ENCODE peak calls at places on chromosome 5, in eight cellular contexts. U, A, G, Z, M, V, F and C are unnamed samples.

GRCh38 chr5:78504726-78505431 is 143.7 kb downstream of the LHFPL2 start:
- DNase-seq in U (peak), A (peak), G (peak), Z (no peak), M (peak), V (peak), F (no peak), C (peak)

GRCh38 chr5:83744851-83745250 is 24.2 kb upstream of the HAPLN1 start:
- DNase-seq in U (no peak), A (no peak), G (peak), Z (no peak), M (no peak), V (no peak), F (no peak), C (no peak)

GRCh38 chr5:135208555-135209494 is 174.8 kb upstream of the PITX1 start:
- DNase-seq in U (no peak), A (peak), G (peak), Z (no peak), M (peak), V (no peak), F (peak), C (peak)

GRCh38 chr5:31867219-31867618 is 228.3 kb downstream of the PDZD2 start:
- DNase-seq in U (no peak), A (no peak), G (no peak), Z (no peak), M (no peak), V (no peak), F (no peak), C (no peak)

GRCh38 chr5:118233601-118234000 is 754.7 kb downstream of the DTWD2 start:
- DNase-seq in U (no peak), A (no peak), G (no peak), Z (no peak), M (no peak), V (no peak), F (no peak), C (no peak)

GRCh38 chr5:141883184-141883947 is 5.2 kb upstream of the PCDH1 start:
- DNase-seq in U (peak), A (peak), G (peak), Z (no peak), M (peak), V (peak), F (no peak), C (peak)

GRCh38 chr5:76305264-76305663 is 97.8 kb upstream of the IQGAP2 start:
- DNase-seq in U (no peak), A (no peak), G (peak), Z (no peak), M (no peak), V (no peak), F (no peak), C (peak)

GRCh38 chr5:148697177-148697820 is 43.0 kb upstream of the HTR4 start:
- DNase-seq in U (no peak), A (peak), G (peak), Z (no peak), M (peak), V (peak), F (no peak), C (peak)

GRCh38 chr5:176740702-176741565 is 69.4 kb upstream of the UNC5A start:
- DNase-seq in U (no peak), A (no peak), G (no peak), Z (no peak), M (no peak), V (no peak), F (no peak), C (no peak)

GRCh38 chr5:177366528-177367322 is 9.0 kb downstream of the RGS14 start:
- DNase-seq in U (peak), A (peak), G (peak), Z (no peak), M (peak), V (no peak), F (peak), C (peak)

GRCh38 chr5:176557846-176558245 is 8.7 kb downstream of the CDHR2 start:
- DNase-seq in U (peak), A (no peak), G (no peak), Z (no peak), M (no peak), V (no peak), F (no peak), C (no peak)

GRCh38 chr5:43482490-43483064 is 1.1 kb downstream of the TMEM267 start:
- DNase-seq in U (no peak), A (no peak), G (peak), Z (no peak), M (peak), V (no peak), F (peak), C (peak)

GRCh38 chr5:53246042-53246836 is 136.7 kb upstream of the MOCS2 start:
- DNase-seq in U (no peak), A (peak), G (peak), Z (peak), M (peak), V (no peak), F (no peak), C (peak)

GRCh38 chr5:170632985-170633234 is 129.1 kb downstream of the KCNIP1 start:
- DNase-seq in U (peak), A (no peak), G (no peak), Z (peak), M (no peak), V (peak), F (no peak), C (no peak)

GRCh38 chr5:31378838-31379237 is 153.1 kb downstream of the DROSHA start:
- DNase-seq in U (no peak), A (peak), G (peak), Z (no peak), M (no peak), V (no peak), F (no peak), C (peak)

GRCh38 chr5:132497488-132497997 is 7.0 kb upstream of the IRF1 start:
- DNase-seq in U (peak), A (peak), G (peak), Z (no peak), M (peak), V (no peak), F (no peak), C (peak)

GRCh38 chr5:153860482-153860881 is 178.2 kb downstream of the FAM114A2 start:
- DNase-seq in U (no peak), A (no peak), G (no peak), Z (no peak), M (no peak), V (no peak), F (no peak), C (peak)

GRCh38 chr5:120734033-120734432 is 269.9 kb downstream of the PRR16 start:
- DNase-seq in U (no peak), A (peak), G (no peak), Z (no peak), M (no peak), V (no peak), F (no peak), C (no peak)

GRCh38 chr5:76402251-76402879 is 720 bp upstream of the IQGAP2 start:
- DNase-seq in U (peak), A (no peak), G (peak), Z (peak), M (no peak), V (no peak), F (peak), C (no peak)

GRCh38 chr5:60586307-60586901 is 113.6 kb downstream of the DEPDC1B start:
- DNase-seq in U (no peak), A (peak), G (peak), Z (peak), M (no peak), V (no peak), F (peak), C (peak)

GRCh38 chr5:39761199-39761580 is 336.4 kb upstream of the DAB2 start:
- DNase-seq in U (no peak), A (no peak), G (no peak), Z (no peak), M (no peak), V (no peak), F (no peak), C (no peak)

DNA sequence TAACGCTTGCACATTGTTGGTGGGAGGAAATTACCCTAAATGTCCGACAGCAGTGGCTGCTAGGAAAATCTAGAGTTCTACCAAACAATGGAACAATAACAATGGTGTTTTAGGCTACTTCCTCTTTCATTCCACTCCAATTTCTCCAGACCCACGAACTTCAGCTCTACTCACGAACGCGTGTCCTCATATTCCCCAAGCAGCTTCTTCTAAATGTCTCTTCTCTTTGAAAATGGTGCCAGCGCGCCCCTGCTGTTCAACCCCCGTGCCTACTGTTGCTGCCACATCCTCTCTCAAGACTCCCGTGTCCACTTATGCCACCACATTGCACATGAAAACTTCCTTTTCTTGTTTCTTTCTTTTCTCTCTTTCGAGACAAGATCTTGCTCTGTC is 25.6 kb downstream of the OR2V2 start:
- DNase-seq in U (no peak), A (peak), G (no peak), Z (peak), M (no peak), V (no peak), F (no peak), C (peak)
- TF ChIP-seq CTCF in U (no peak), A (peak), G (no peak), Z (peak), M (no peak), V (no peak), F (peak), C (peak)

DNA sequence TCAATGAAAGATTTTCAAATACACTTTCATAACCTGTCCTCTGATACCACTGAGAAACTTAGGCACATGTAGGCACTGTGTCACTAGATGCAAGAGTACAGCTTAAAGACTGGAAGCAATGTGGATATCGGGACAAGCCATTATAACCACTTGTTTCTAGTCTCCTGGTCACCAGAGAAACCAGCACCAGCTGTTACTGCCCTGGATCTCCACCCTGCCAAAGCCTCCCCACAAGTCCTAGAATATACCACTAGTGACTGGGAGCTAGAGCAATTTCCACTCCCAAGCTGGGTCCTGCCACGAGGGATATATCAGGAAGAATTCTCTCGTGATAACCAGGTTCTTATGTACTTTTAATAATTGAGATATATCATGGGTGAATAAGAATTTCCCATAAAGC is 19.5 kb downstream of the REEP5 start:
- DNase-seq in U (no peak), A (no peak), G (no peak), Z (no peak), M (no peak), V (no peak), F (no peak), C (no peak)
- TF ChIP-seq CTCF in U (no peak), A (no peak), G (no peak), Z (no peak), M (no peak), V (no peak), F (no peak), C (no peak)

DNA sequence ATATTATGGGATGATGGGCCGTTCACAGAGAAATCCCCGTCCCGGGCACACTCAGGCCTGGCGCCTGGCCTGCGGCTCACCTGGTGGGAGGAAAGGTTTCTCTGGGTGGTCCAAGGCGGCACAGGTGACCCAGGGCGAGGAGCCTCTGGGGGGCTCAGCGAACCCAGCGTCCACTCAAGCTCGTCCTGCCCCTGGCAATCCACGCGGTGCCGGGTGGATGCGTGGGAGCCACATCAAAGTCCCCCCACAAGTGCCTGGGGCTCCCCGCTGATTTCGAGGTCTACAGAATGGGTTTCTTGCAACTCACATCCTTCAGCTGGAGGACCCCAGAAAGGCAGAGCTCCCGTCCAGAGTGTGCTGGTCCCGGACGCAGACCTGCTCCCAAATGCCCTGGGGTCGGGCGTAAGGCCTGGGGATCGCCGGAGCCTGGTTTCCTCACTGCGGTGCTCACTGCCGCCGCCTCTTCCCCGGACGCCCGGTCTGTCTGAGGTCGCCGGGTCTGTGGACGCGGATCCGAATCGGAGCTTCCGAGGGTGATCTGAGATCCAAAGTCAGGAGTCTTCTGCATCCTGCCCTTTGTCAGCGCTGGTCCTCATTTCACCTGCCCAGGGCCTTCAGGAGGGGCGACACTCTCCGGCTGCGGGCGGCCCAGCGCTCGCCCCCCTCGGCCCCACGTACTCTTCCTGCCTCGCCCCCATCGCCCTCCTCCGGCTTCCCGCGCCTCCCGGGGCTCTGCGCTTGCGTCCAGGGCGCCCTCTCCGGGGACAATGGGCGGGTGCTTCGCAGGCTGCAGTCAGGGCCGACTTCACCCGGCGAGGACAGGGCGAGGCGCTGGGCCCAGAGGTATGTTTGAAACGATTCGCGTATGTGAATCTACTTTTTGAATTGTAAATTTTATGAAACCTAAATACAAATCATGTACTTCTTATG is 20.0 kb upstream of the RUFY1 start:
- DNase-seq in U (peak), A (peak), G (peak), Z (no peak), M (no peak), V (peak), F (no peak), C (peak)
- TF ChIP-seq CTCF in U (no peak), A (no peak), G (no peak), Z (no peak), M (peak), V (no peak), F (peak), C (peak)

DNA sequence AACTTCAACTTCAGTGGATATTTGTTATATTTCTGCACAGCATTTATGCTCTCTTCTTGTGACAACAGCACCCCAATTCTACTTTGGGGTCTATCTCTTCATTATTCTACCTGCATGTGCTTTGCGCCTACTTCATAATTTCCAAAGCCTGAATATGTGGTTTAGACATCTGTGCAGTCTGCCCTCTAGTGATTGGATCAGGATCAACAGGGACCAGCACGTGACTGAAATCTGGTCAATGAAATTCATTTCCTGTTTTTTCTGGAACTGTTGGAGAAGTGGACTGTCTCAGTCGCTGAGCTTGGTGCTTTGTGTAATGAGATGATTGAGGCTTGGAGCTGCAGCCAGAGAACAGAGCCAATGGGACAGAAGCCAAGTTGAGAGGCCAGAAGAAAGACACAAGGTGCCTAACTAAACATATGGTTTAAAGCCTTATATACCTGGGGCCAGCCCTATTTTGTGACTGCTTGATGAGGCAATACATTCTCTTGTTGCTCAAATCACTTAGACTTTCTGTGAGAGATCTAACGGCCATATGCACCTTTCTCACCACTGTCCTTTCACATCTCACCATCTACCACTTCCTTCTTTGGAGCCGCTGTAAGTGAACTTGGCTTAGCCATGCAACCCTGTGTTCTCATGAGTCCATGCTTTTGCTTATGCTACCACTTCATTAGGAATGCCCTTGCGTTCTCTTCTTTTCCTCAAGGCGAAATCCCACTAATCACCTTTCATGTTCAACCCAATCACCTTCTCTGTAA is 68.8 kb upstream of the PPP2R2B start:
- DNase-seq in U (no peak), A (peak), G (peak), Z (peak), M (peak), V (no peak), F (no peak), C (peak)
- TF ChIP-seq CTCF in U (no peak), A (peak), G (peak), Z (peak), M (peak), V (peak), F (peak), C (peak)

GRCh38 chr5:110869927-110870326 is 131.1 kb downstream of the SLC25A46 start:
- DNase-seq in U (no peak), A (no peak), G (no peak), Z (no peak), M (no peak), V (no peak), F (no peak), C (no peak)

DNA sequence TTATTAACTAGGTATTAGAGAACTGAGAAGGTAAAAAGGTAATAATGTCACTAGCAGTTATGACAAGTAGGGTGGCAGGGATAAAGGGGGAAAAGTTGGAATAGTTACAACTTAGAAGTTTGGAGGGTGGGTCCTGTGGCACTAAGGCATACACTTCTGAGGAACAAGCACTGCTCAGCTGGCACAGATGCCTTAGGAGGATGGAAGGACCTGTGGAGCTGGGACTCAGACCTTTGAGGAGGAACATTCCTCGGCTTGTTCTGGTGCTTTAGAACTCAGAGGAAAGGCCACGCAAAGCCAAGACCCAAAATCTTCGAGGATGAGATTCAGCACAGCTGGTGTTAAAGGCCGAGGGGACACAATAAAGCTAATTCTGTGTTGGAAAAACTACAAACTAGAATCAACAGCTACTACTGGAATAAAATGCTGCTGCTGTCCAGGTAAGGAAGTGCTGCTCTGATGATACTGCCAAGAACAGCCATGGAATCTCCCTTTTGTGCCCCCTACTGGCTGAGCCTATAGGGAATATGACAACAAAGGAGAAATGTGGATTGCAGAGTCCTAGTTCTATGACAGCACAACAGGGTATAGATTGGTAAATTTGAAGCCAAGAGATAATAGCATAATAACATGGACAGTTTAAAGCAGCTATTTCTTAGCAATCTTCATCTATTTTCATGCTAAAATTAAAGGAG is 126.7 kb downstream of the SLC25A46 start:
- DNase-seq in U (no peak), A (peak), G (peak), Z (peak), M (peak), V (no peak), F (peak), C (peak)
- TF ChIP-seq CTCF in U (no peak), A (peak), G (peak), Z (peak), M (peak), V (no peak), F (peak), C (peak)

GRCh38 chr5:150045512-150045911 is 40.8 kb downstream of the CSF1R start:
- DNase-seq in U (no peak), A (no peak), G (no peak), Z (no peak), M (no peak), V (no peak), F (no peak), C (no peak)
- TF ChIP-seq CTCF in U (no peak), A (no peak), G (no peak), Z (peak), M (peak), V (no peak), F (peak), C (no peak)

GRCh38 chr5:168219515-168220410 is 71.7 kb upstream of the WWC1 start:
- DNase-seq in U (no peak), A (peak), G (peak), Z (peak), M (peak), V (peak), F (peak), C (peak)
- TF ChIP-seq CTCF in U (peak), A (peak), G (peak), Z (peak), M (peak), V (peak), F (peak), C (peak)

GRCh38 chr5:6291961-6292360 is 86.4 kb downstream of the MED10 start:
- DNase-seq in U (no peak), A (peak), G (no peak), Z (peak), M (no peak), V (no peak), F (peak), C (peak)
- TF ChIP-seq CTCF in U (no peak), A (peak), G (no peak), Z (peak), M (peak), V (no peak), F (peak), C (peak)

GRCh38 chr5:71455427-71456361 is at the start of gene BDP1:
- DNase-seq in U (peak), A (peak), G (peak), Z (peak), M (peak), V (peak), F (peak), C (peak)
- TF ChIP-seq CTCF in U (peak), A (peak), G (peak), Z (peak), M (peak), V (peak), F (peak), C (peak)

GRCh38 chr5:146906803-146907202 is 28.2 kb upstream of the PPP2R2B start:
- DNase-seq in U (no peak), A (no peak), G (peak), Z (no peak), M (no peak), V (no peak), F (no peak), C (no peak)
- TF ChIP-seq CTCF in U (no peak), A (no peak), G (peak), Z (no peak), M (no peak), V (no peak), F (no peak), C (peak)